ENCODE peak calls at places on chromosome 9, in seven cellular contexts. One of them, this sample, is unnamed.

GRCh38 chr9:72661401-72662135 is 140.2 kb downstream of the TMC1 start:
- DNase-seq in IMR-90: peak
- DNase-seq in GM12878: no peak
- DNase-seq in A549: no peak
- DNase-seq in HepG2: no peak
- DNase-seq in SK-N-SH: no peak
- DNase-seq in H1: no peak
- DNase-seq in this sample: no peak

GRCh38 chr9:15531380-15531779 is 20.6 kb upstream of the PSIP1 start:
- DNase-seq in IMR-90: no peak
- DNase-seq in GM12878: no peak
- DNase-seq in A549: no peak
- DNase-seq in HepG2: no peak
- DNase-seq in SK-N-SH: no peak
- DNase-seq in H1: no peak
- DNase-seq in this sample: no peak

GRCh38 chr9:83477571-83477970 is 60.6 kb downstream of the FRMD3 start:
- DNase-seq in IMR-90: no peak
- DNase-seq in GM12878: no peak
- DNase-seq in A549: no peak
- DNase-seq in HepG2: no peak
- DNase-seq in SK-N-SH: no peak
- DNase-seq in H1: no peak
- DNase-seq in this sample: no peak

GRCh38 chr9:35749515-35750255 is 598 bp downstream of the RGP1 start:
- DNase-seq in IMR-90: no peak
- DNase-seq in GM12878: no peak
- DNase-seq in A549: peak
- DNase-seq in HepG2: no peak
- DNase-seq in SK-N-SH: no peak
- DNase-seq in H1: no peak
- DNase-seq in this sample: peak

GRCh38 chr9:132094314-132094791 is 14.7 kb upstream of the MED27 start:
- DNase-seq in IMR-90: peak
- DNase-seq in GM12878: no peak
- DNase-seq in A549: no peak
- DNase-seq in HepG2: no peak
- DNase-seq in SK-N-SH: no peak
- DNase-seq in H1: no peak
- DNase-seq in this sample: no peak

GRCh38 chr9:136821333-136822031 is 13.7 kb downstream of the RABL6 start:
- DNase-seq in IMR-90: no peak
- DNase-seq in GM12878: no peak
- DNase-seq in A549: no peak
- DNase-seq in HepG2: no peak
- DNase-seq in SK-N-SH: no peak
- DNase-seq in H1: no peak
- DNase-seq in this sample: peak

GRCh38 chr9:35844628-35845301 is 15.7 kb downstream of the TMEM8B start:
- DNase-seq in IMR-90: peak
- DNase-seq in GM12878: peak
- DNase-seq in A549: peak
- DNase-seq in HepG2: no peak
- DNase-seq in SK-N-SH: no peak
- DNase-seq in H1: no peak
- DNase-seq in this sample: no peak

GRCh38 chr9:37921168-37921510 is 17.2 kb upstream of the SLC25A51 start:
- DNase-seq in IMR-90: no peak
- DNase-seq in GM12878: no peak
- DNase-seq in A549: no peak
- DNase-seq in HepG2: no peak
- DNase-seq in SK-N-SH: no peak
- DNase-seq in H1: no peak
- DNase-seq in this sample: no peak

GRCh38 chr9:16727452-16728127 is 142.9 kb downstream of the BNC2 start:
- DNase-seq in IMR-90: peak
- DNase-seq in GM12878: no peak
- DNase-seq in A549: no peak
- DNase-seq in HepG2: no peak
- DNase-seq in SK-N-SH: no peak
- DNase-seq in H1: no peak
- DNase-seq in this sample: no peak

DNA sequence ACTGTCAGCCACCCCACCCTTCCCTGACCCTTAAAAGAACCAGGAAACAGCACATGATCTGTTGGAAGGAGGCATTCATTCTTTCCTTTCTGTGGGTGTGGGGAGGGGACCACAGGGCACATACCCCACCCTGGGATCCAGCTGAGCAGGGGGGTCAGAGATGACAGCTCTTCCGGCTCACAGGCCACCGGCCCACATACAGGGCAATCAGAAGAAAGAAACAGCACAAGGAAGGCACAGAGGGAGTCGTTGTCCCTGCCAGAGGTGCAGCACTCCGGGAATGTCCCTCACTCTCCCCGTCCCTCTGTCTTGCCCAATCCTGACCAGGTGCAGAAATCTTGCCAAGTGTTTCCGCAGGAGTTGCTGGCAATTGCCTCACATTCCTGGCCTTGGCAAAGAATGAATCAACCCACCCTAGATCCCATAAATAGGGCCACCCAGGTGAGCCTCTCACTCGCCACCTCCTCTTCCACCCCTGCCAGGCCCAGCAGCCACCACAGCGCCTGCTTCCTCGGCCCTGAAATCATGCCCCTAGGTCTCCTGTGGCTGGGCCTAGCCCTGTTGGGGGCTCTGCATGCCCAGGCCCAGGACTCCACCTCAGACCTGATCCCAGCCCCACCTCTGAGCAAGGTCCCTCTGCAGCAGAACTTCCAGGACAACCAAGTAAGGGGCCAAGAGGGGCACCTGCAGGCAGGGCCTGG is at the start of gene LCN2:
- DNase-seq in IMR-90: no peak
- DNase-seq in GM12878: no peak
- DNase-seq in A549: peak
- DNase-seq in HepG2: no peak
- DNase-seq in SK-N-SH: no peak
- DNase-seq in H1: no peak
- DNase-seq in this sample: peak
- TF ChIP-seq RFX5 in IMR-90: no peak
- TF ChIP-seq RFX5 in GM12878: no peak
- TF ChIP-seq RFX5 in A549: no peak
- TF ChIP-seq RFX5 in HepG2: no peak
- TF ChIP-seq RFX5 in SK-N-SH: no peak
- TF ChIP-seq RFX5 in H1: no peak
- TF ChIP-seq RFX5 in this sample: no peak

DNA sequence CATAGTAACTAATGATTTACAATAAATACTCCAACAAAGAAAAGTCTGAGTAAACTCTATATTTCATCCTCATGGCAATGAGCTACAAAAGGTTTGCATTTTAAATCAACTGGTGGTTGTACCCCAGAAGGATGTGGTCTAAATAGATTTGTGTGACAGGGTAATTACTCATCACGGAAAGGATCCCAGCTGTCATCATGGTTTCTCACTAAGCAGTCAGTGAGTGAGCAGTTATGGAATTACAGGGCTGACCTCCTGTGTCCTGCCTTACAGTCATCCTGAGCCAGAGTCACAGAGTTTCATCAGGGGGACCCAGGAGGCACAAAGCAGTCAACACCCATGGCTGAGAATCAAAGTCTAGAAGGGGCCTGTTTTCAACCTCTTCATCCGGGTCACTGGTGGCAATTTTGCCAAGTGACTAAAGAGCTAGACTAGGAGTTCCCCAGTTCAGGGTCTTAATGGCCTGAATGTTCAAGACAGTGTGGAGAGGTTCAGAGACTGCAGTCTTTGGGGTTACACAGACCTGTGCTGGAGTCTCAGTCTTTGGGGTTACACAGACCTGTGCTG is 210.7 kb upstream of the SLC24A2 start:
- DNase-seq in IMR-90: peak
- DNase-seq in GM12878: peak
- DNase-seq in A549: no peak
- DNase-seq in HepG2: no peak
- DNase-seq in SK-N-SH: no peak
- DNase-seq in H1: no peak
- DNase-seq in this sample: no peak
- TF ChIP-seq RFX5 in IMR-90: no peak
- TF ChIP-seq RFX5 in GM12878: no peak
- TF ChIP-seq RFX5 in A549: no peak
- TF ChIP-seq RFX5 in HepG2: no peak
- TF ChIP-seq RFX5 in SK-N-SH: no peak
- TF ChIP-seq RFX5 in H1: no peak
- TF ChIP-seq RFX5 in this sample: no peak

GRCh38 chr9:70438341-70438924 is 24.0 kb upstream of the KLF9 start:
- DNase-seq in IMR-90: peak
- DNase-seq in GM12878: no peak
- DNase-seq in A549: peak
- DNase-seq in HepG2: peak
- DNase-seq in SK-N-SH: no peak
- DNase-seq in H1: no peak
- DNase-seq in this sample: peak
- TF ChIP-seq RFX5 in IMR-90: no peak
- TF ChIP-seq RFX5 in GM12878: no peak
- TF ChIP-seq RFX5 in A549: no peak
- TF ChIP-seq RFX5 in HepG2: no peak
- TF ChIP-seq RFX5 in SK-N-SH: no peak
- TF ChIP-seq RFX5 in H1: no peak
- TF ChIP-seq RFX5 in this sample: no peak

GRCh38 chr9:130849356-130849755 is 14.3 kb downstream of the ABL1 start:
- DNase-seq in IMR-90: no peak
- DNase-seq in GM12878: no peak
- DNase-seq in A549: no peak
- DNase-seq in HepG2: no peak
- DNase-seq in SK-N-SH: no peak
- DNase-seq in H1: no peak
- DNase-seq in this sample: no peak
- TF ChIP-seq RFX5 in IMR-90: no peak
- TF ChIP-seq RFX5 in GM12878: no peak
- TF ChIP-seq RFX5 in A549: no peak
- TF ChIP-seq RFX5 in HepG2: no peak
- TF ChIP-seq RFX5 in SK-N-SH: no peak
- TF ChIP-seq RFX5 in H1: no peak
- TF ChIP-seq RFX5 in this sample: no peak

GRCh38 chr9:129027224-129027684 is 877 bp downstream of the SH3GLB2 start:
- DNase-seq in IMR-90: no peak
- DNase-seq in GM12878: no peak
- DNase-seq in A549: no peak
- DNase-seq in HepG2: no peak
- DNase-seq in SK-N-SH: peak
- DNase-seq in H1: no peak
- DNase-seq in this sample: no peak
- TF ChIP-seq RFX5 in IMR-90: no peak
- TF ChIP-seq RFX5 in GM12878: no peak
- TF ChIP-seq RFX5 in A549: no peak
- TF ChIP-seq RFX5 in HepG2: no peak
- TF ChIP-seq RFX5 in SK-N-SH: no peak
- TF ChIP-seq RFX5 in H1: no peak
- TF ChIP-seq RFX5 in this sample: no peak

DNA sequence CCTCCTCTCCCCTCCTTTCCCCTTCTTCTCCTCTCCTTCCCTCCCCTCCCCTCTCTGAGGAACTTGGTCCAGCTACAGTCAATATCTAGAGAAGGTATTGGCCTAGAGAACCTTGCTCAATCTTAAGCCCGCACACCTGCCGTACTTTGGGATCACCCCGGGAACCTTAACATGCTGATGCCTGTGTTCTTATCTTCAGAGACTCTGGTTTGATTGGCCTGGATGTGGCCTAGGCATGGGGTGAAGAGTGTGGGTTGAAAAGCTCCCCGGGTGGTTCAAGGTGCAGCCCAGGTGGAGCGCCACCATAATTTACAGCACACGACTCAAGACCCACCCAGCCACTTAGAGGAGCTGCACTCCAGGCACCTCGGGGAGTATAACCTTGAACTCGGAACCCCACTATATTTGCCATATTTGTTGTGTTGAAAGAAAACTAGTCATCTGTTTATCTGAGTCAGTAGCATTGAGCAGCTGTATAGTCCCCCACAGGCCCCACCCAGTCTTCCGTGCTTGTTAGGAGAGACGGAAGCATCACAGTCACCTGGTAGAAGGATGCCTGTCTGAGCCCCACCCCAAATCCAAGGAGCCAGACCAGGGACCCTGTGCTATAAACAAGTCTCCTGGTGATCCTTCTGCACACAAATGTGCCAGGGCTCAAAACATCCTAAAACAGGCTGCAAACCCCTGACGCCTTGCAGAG is 14.4 kb upstream of the PHF19 start:
- DNase-seq in IMR-90: peak
- DNase-seq in GM12878: no peak
- DNase-seq in A549: no peak
- DNase-seq in HepG2: no peak
- DNase-seq in SK-N-SH: no peak
- DNase-seq in H1: no peak
- DNase-seq in this sample: peak
- TF ChIP-seq RFX5 in IMR-90: no peak
- TF ChIP-seq RFX5 in GM12878: no peak
- TF ChIP-seq RFX5 in A549: no peak
- TF ChIP-seq RFX5 in HepG2: no peak
- TF ChIP-seq RFX5 in SK-N-SH: no peak
- TF ChIP-seq RFX5 in H1: no peak
- TF ChIP-seq RFX5 in this sample: no peak

DNA sequence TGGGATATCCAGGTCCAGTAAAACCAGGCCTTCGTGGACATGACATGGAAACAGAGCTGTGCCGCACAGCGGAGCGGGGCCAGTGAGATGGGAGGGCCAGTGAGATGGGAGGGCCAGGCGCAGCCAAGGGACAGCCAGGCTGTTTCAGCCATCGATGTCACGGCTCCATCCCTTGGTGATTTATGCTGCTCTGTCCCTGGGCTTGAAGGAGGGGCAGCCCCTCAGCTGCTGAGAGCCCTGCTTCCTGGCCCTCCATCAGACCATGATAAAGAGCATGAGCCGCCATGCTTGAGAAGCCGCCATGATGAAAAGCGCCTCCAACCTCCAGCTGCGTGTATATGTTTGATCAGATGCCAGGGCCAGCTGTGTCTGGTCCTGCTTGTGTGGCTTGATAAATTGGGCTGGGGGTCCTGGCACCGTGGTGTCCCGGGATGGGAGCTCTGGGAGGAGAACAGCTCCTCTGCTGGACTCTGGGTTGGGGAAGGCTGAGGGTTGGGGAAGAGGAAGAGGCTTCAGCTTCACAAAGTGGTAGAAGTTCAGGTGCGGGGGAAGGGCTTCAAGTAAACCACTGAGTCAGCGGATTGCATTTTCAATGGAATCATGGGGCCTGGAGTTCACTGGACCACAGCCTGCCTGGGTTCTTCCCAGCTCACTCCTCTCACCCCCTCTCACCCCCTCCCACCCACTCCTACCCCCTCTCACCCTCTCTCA is 6.0 kb upstream of the COL5A1 start:
- DNase-seq in IMR-90: no peak
- DNase-seq in GM12878: no peak
- DNase-seq in A549: no peak
- DNase-seq in HepG2: no peak
- DNase-seq in SK-N-SH: no peak
- DNase-seq in H1: no peak
- DNase-seq in this sample: no peak
- TF ChIP-seq RFX5 in IMR-90: no peak
- TF ChIP-seq RFX5 in GM12878: no peak
- TF ChIP-seq RFX5 in A549: no peak
- TF ChIP-seq RFX5 in HepG2: no peak
- TF ChIP-seq RFX5 in SK-N-SH: no peak
- TF ChIP-seq RFX5 in H1: no peak
- TF ChIP-seq RFX5 in this sample: no peak